ENCODE peak calls at places on chromosomes 12 and 14, in nine cellular contexts. One of them, this sample, is unnamed.

GRCh38 chr14:71319646-71320045 is 412.4 kb downstream of the PCNX1 start:
- DNase-seq in D341Med: peak
- DNase-seq in caudate nucleus: no peak
- DNase-seq in stimulated activated CD8-positive, alpha-beta memory T cell treated with anti-CD3 and anti-CD28 coated beads, Interleukin-12 subunit alpha, Interleukin-12 subunit beta, amount 100 ng/mL, for 1 hour: no peak
- DNase-seq in heart left ventricle: no peak
- DNase-seq in ELR: peak
- DNase-seq in nucleus accumbens: no peak
- DNase-seq in ureter: no peak
- DNase-seq in naive thymus-derived CD8-positive, alpha-beta T cell: no peak
- DNase-seq in this sample: peak

GRCh38 chr12:120290541-120291312 is 976 bp downstream of the RNU4-2 start:
- DNase-seq in D341Med: no peak
- DNase-seq in caudate nucleus: no peak
- DNase-seq in stimulated activated CD8-positive, alpha-beta memory T cell treated with anti-CD3 and anti-CD28 coated beads, Interleukin-12 subunit alpha, Interleukin-12 subunit beta, amount 100 ng/mL, for 1 hour: peak
- DNase-seq in heart left ventricle: no peak
- DNase-seq in ELR: peak
- DNase-seq in nucleus accumbens: peak
- DNase-seq in ureter: no peak
- DNase-seq in naive thymus-derived CD8-positive, alpha-beta T cell: no peak
- DNase-seq in this sample: no peak

GRCh38 chr12:48078901-48079300 is 27.0 kb downstream of the SENP1 start:
- DNase-seq in D341Med: no peak
- DNase-seq in caudate nucleus: no peak
- DNase-seq in stimulated activated CD8-positive, alpha-beta memory T cell treated with anti-CD3 and anti-CD28 coated beads, Interleukin-12 subunit alpha, Interleukin-12 subunit beta, amount 100 ng/mL, for 1 hour: no peak
- DNase-seq in heart left ventricle: no peak
- DNase-seq in ELR: peak
- DNase-seq in nucleus accumbens: no peak
- DNase-seq in ureter: no peak
- DNase-seq in naive thymus-derived CD8-positive, alpha-beta T cell: no peak
- DNase-seq in this sample: peak

GRCh38 chr12:44457465-44457864 is 418.6 kb downstream of the NELL2 start:
- DNase-seq in D341Med: no peak
- DNase-seq in caudate nucleus: no peak
- DNase-seq in stimulated activated CD8-positive, alpha-beta memory T cell treated with anti-CD3 and anti-CD28 coated beads, Interleukin-12 subunit alpha, Interleukin-12 subunit beta, amount 100 ng/mL, for 1 hour: no peak
- DNase-seq in heart left ventricle: no peak
- DNase-seq in ELR: no peak
- DNase-seq in nucleus accumbens: no peak
- DNase-seq in ureter: no peak
- DNase-seq in naive thymus-derived CD8-positive, alpha-beta T cell: no peak
- DNase-seq in this sample: no peak

GRCh38 chr12:49201595-49202295 is 12.9 kb upstream of the TUBA1A start:
- DNase-seq in D341Med: no peak
- DNase-seq in caudate nucleus: no peak
- DNase-seq in stimulated activated CD8-positive, alpha-beta memory T cell treated with anti-CD3 and anti-CD28 coated beads, Interleukin-12 subunit alpha, Interleukin-12 subunit beta, amount 100 ng/mL, for 1 hour: no peak
- DNase-seq in heart left ventricle: no peak
- DNase-seq in ELR: peak
- DNase-seq in nucleus accumbens: no peak
- DNase-seq in ureter: no peak
- DNase-seq in naive thymus-derived CD8-positive, alpha-beta T cell: no peak
- DNase-seq in this sample: no peak

GRCh38 chr12:118183155-118183554 is 47.2 kb downstream of the PEBP1 start:
- DNase-seq in D341Med: no peak
- DNase-seq in caudate nucleus: no peak
- DNase-seq in stimulated activated CD8-positive, alpha-beta memory T cell treated with anti-CD3 and anti-CD28 coated beads, Interleukin-12 subunit alpha, Interleukin-12 subunit beta, amount 100 ng/mL, for 1 hour: no peak
- DNase-seq in heart left ventricle: no peak
- DNase-seq in ELR: no peak
- DNase-seq in nucleus accumbens: no peak
- DNase-seq in ureter: no peak
- DNase-seq in naive thymus-derived CD8-positive, alpha-beta T cell: no peak
- DNase-seq in this sample: no peak

GRCh38 chr12:49565956-49566265 is 2.0 kb downstream of the MCRS1 start:
- DNase-seq in D341Med: peak
- DNase-seq in caudate nucleus: no peak
- DNase-seq in stimulated activated CD8-positive, alpha-beta memory T cell treated with anti-CD3 and anti-CD28 coated beads, Interleukin-12 subunit alpha, Interleukin-12 subunit beta, amount 100 ng/mL, for 1 hour: no peak
- DNase-seq in heart left ventricle: no peak
- DNase-seq in ELR: no peak
- DNase-seq in nucleus accumbens: no peak
- DNase-seq in ureter: no peak
- DNase-seq in naive thymus-derived CD8-positive, alpha-beta T cell: no peak
- DNase-seq in this sample: no peak

GRCh38 chr14:101849125-101849524 is 87.6 kb downstream of the PPP2R5C start:
- DNase-seq in D341Med: no peak
- DNase-seq in caudate nucleus: no peak
- DNase-seq in stimulated activated CD8-positive, alpha-beta memory T cell treated with anti-CD3 and anti-CD28 coated beads, Interleukin-12 subunit alpha, Interleukin-12 subunit beta, amount 100 ng/mL, for 1 hour: no peak
- DNase-seq in heart left ventricle: peak
- DNase-seq in ELR: no peak
- DNase-seq in nucleus accumbens: no peak
- DNase-seq in ureter: no peak
- DNase-seq in naive thymus-derived CD8-positive, alpha-beta T cell: no peak
- DNase-seq in this sample: no peak

GRCh38 chr14:72716471-72716870 is 177.4 kb downstream of the DPF3 start:
- DNase-seq in D341Med: no peak
- DNase-seq in caudate nucleus: no peak
- DNase-seq in stimulated activated CD8-positive, alpha-beta memory T cell treated with anti-CD3 and anti-CD28 coated beads, Interleukin-12 subunit alpha, Interleukin-12 subunit beta, amount 100 ng/mL, for 1 hour: no peak
- DNase-seq in heart left ventricle: no peak
- DNase-seq in ELR: peak
- DNase-seq in nucleus accumbens: no peak
- DNase-seq in ureter: no peak
- DNase-seq in naive thymus-derived CD8-positive, alpha-beta T cell: no peak
- DNase-seq in this sample: no peak

GRCh38 chr12:10031318-10031717 is 836 bp downstream of the CLEC9A start:
- DNase-seq in D341Med: no peak
- DNase-seq in caudate nucleus: no peak
- DNase-seq in stimulated activated CD8-positive, alpha-beta memory T cell treated with anti-CD3 and anti-CD28 coated beads, Interleukin-12 subunit alpha, Interleukin-12 subunit beta, amount 100 ng/mL, for 1 hour: no peak
- DNase-seq in heart left ventricle: no peak
- DNase-seq in ELR: peak
- DNase-seq in nucleus accumbens: no peak
- DNase-seq in ureter: no peak
- DNase-seq in naive thymus-derived CD8-positive, alpha-beta T cell: no peak
- DNase-seq in this sample: no peak

GRCh38 chr12:11862794-11863193 is 207.9 kb upstream of the BCL2L14 start:
- DNase-seq in D341Med: no peak
- DNase-seq in caudate nucleus: no peak
- DNase-seq in stimulated activated CD8-positive, alpha-beta memory T cell treated with anti-CD3 and anti-CD28 coated beads, Interleukin-12 subunit alpha, Interleukin-12 subunit beta, amount 100 ng/mL, for 1 hour: no peak
- DNase-seq in heart left ventricle: no peak
- DNase-seq in ELR: no peak
- DNase-seq in nucleus accumbens: no peak
- DNase-seq in ureter: no peak
- DNase-seq in naive thymus-derived CD8-positive, alpha-beta T cell: no peak
- DNase-seq in this sample: no peak

GRCh38 chr14:105248368-105249174 is at the start of gene BTBD6:
- DNase-seq in D341Med: peak
- DNase-seq in caudate nucleus: peak
- DNase-seq in stimulated activated CD8-positive, alpha-beta memory T cell treated with anti-CD3 and anti-CD28 coated beads, Interleukin-12 subunit alpha, Interleukin-12 subunit beta, amount 100 ng/mL, for 1 hour: peak
- DNase-seq in heart left ventricle: peak
- DNase-seq in ELR: peak
- DNase-seq in nucleus accumbens: peak
- DNase-seq in ureter: peak
- DNase-seq in naive thymus-derived CD8-positive, alpha-beta T cell: peak
- DNase-seq in this sample: peak

GRCh38 chr12:93972411-93973208 is 175.8 kb upstream of the PLXNC1 start:
- DNase-seq in D341Med: no peak
- DNase-seq in caudate nucleus: no peak
- DNase-seq in stimulated activated CD8-positive, alpha-beta memory T cell treated with anti-CD3 and anti-CD28 coated beads, Interleukin-12 subunit alpha, Interleukin-12 subunit beta, amount 100 ng/mL, for 1 hour: no peak
- DNase-seq in heart left ventricle: no peak
- DNase-seq in ELR: peak
- DNase-seq in nucleus accumbens: no peak
- DNase-seq in ureter: no peak
- DNase-seq in naive thymus-derived CD8-positive, alpha-beta T cell: no peak
- DNase-seq in this sample: no peak

GRCh38 chr14:104554088-104554607 is 25.4 kb upstream of the C14orf180 start:
- DNase-seq in D341Med: no peak
- DNase-seq in caudate nucleus: no peak
- DNase-seq in stimulated activated CD8-positive, alpha-beta memory T cell treated with anti-CD3 and anti-CD28 coated beads, Interleukin-12 subunit alpha, Interleukin-12 subunit beta, amount 100 ng/mL, for 1 hour: no peak
- DNase-seq in heart left ventricle: peak
- DNase-seq in ELR: no peak
- DNase-seq in nucleus accumbens: no peak
- DNase-seq in ureter: no peak
- DNase-seq in naive thymus-derived CD8-positive, alpha-beta T cell: peak
- DNase-seq in this sample: no peak

GRCh38 chr14:28761438-28762289 is 4.9 kb upstream of the FOXG1 start:
- DNase-seq in D341Med: no peak
- DNase-seq in caudate nucleus: peak
- DNase-seq in stimulated activated CD8-positive, alpha-beta memory T cell treated with anti-CD3 and anti-CD28 coated beads, Interleukin-12 subunit alpha, Interleukin-12 subunit beta, amount 100 ng/mL, for 1 hour: no peak
- DNase-seq in heart left ventricle: no peak
- DNase-seq in ELR: no peak
- DNase-seq in nucleus accumbens: no peak
- DNase-seq in ureter: no peak
- DNase-seq in naive thymus-derived CD8-positive, alpha-beta T cell: no peak
- DNase-seq in this sample: no peak

GRCh38 chr12:85781751-85782150 is 54.5 kb downstream of the RASSF9 start:
- DNase-seq in D341Med: peak
- DNase-seq in caudate nucleus: no peak
- DNase-seq in stimulated activated CD8-positive, alpha-beta memory T cell treated with anti-CD3 and anti-CD28 coated beads, Interleukin-12 subunit alpha, Interleukin-12 subunit beta, amount 100 ng/mL, for 1 hour: no peak
- DNase-seq in heart left ventricle: no peak
- DNase-seq in ELR: no peak
- DNase-seq in nucleus accumbens: no peak
- DNase-seq in ureter: no peak
- DNase-seq in naive thymus-derived CD8-positive, alpha-beta T cell: no peak
- DNase-seq in this sample: no peak

GRCh38 chr14:72845196-72845595 is 48.7 kb downstream of the DPF3 start:
- DNase-seq in D341Med: no peak
- DNase-seq in caudate nucleus: no peak
- DNase-seq in stimulated activated CD8-positive, alpha-beta memory T cell treated with anti-CD3 and anti-CD28 coated beads, Interleukin-12 subunit alpha, Interleukin-12 subunit beta, amount 100 ng/mL, for 1 hour: no peak
- DNase-seq in heart left ventricle: no peak
- DNase-seq in ELR: no peak
- DNase-seq in nucleus accumbens: no peak
- DNase-seq in ureter: no peak
- DNase-seq in naive thymus-derived CD8-positive, alpha-beta T cell: no peak
- DNase-seq in this sample: no peak

GRCh38 chr12:125889742-125890141 is 824.5 kb downstream of the AACS start:
- DNase-seq in D341Med: no peak
- DNase-seq in caudate nucleus: peak
- DNase-seq in stimulated activated CD8-positive, alpha-beta memory T cell treated with anti-CD3 and anti-CD28 coated beads, Interleukin-12 subunit alpha, Interleukin-12 subunit beta, amount 100 ng/mL, for 1 hour: no peak
- DNase-seq in heart left ventricle: no peak
- DNase-seq in ELR: no peak
- DNase-seq in nucleus accumbens: peak
- DNase-seq in ureter: no peak
- DNase-seq in naive thymus-derived CD8-positive, alpha-beta T cell: no peak
- DNase-seq in this sample: no peak

GRCh38 chr12:118544569-118544968 is 168.2 kb downstream of the SUDS3 start:
- DNase-seq in D341Med: no peak
- DNase-seq in caudate nucleus: no peak
- DNase-seq in stimulated activated CD8-positive, alpha-beta memory T cell treated with anti-CD3 and anti-CD28 coated beads, Interleukin-12 subunit alpha, Interleukin-12 subunit beta, amount 100 ng/mL, for 1 hour: no peak
- DNase-seq in heart left ventricle: no peak
- DNase-seq in ELR: peak
- DNase-seq in nucleus accumbens: no peak
- DNase-seq in ureter: no peak
- DNase-seq in naive thymus-derived CD8-positive, alpha-beta T cell: no peak
- DNase-seq in this sample: peak

GRCh38 chr14:63200767-63201166 is 3.5 kb upstream of the RHOJ start:
- DNase-seq in D341Med: no peak
- DNase-seq in caudate nucleus: no peak
- DNase-seq in stimulated activated CD8-positive, alpha-beta memory T cell treated with anti-CD3 and anti-CD28 coated beads, Interleukin-12 subunit alpha, Interleukin-12 subunit beta, amount 100 ng/mL, for 1 hour: no peak
- DNase-seq in heart left ventricle: peak
- DNase-seq in ELR: peak
- DNase-seq in nucleus accumbens: no peak
- DNase-seq in ureter: no peak
- DNase-seq in naive thymus-derived CD8-positive, alpha-beta T cell: no peak
- DNase-seq in this sample: peak

GRCh38 chr12:80412343-80412953 is 31.6 kb upstream of the PTPRQ start:
- DNase-seq in D341Med: peak
- DNase-seq in caudate nucleus: no peak
- DNase-seq in stimulated activated CD8-positive, alpha-beta memory T cell treated with anti-CD3 and anti-CD28 coated beads, Interleukin-12 subunit alpha, Interleukin-12 subunit beta, amount 100 ng/mL, for 1 hour: no peak
- DNase-seq in heart left ventricle: no peak
- DNase-seq in ELR: peak
- DNase-seq in nucleus accumbens: no peak
- DNase-seq in ureter: no peak
- DNase-seq in naive thymus-derived CD8-positive, alpha-beta T cell: no peak
- DNase-seq in this sample: peak

GRCh38 chr12:93784339-93785086 is 107.3 kb downstream of the CRADD start:
- DNase-seq in D341Med: peak
- DNase-seq in caudate nucleus: no peak
- DNase-seq in stimulated activated CD8-positive, alpha-beta memory T cell treated with anti-CD3 and anti-CD28 coated beads, Interleukin-12 subunit alpha, Interleukin-12 subunit beta, amount 100 ng/mL, for 1 hour: no peak
- DNase-seq in heart left ventricle: peak
- DNase-seq in ELR: peak
- DNase-seq in nucleus accumbens: peak
- DNase-seq in ureter: peak
- DNase-seq in naive thymus-derived CD8-positive, alpha-beta T cell: no peak
- DNase-seq in this sample: no peak

GRCh38 chr14:99605299-99605961 is 1.4 kb upstream of the CCDC85C start:
- DNase-seq in D341Med: peak
- DNase-seq in caudate nucleus: peak
- DNase-seq in stimulated activated CD8-positive, alpha-beta memory T cell treated with anti-CD3 and anti-CD28 coated beads, Interleukin-12 subunit alpha, Interleukin-12 subunit beta, amount 100 ng/mL, for 1 hour: peak
- DNase-seq in heart left ventricle: peak
- DNase-seq in ELR: peak
- DNase-seq in nucleus accumbens: peak
- DNase-seq in ureter: peak
- DNase-seq in naive thymus-derived CD8-positive, alpha-beta T cell: peak
- DNase-seq in this sample: peak

GRCh38 chr12:12786716-12787601 is 1.5 kb downstream of the APOLD1 start:
- DNase-seq in D341Med: peak
- DNase-seq in caudate nucleus: peak
- DNase-seq in stimulated activated CD8-positive, alpha-beta memory T cell treated with anti-CD3 and anti-CD28 coated beads, Interleukin-12 subunit alpha, Interleukin-12 subunit beta, amount 100 ng/mL, for 1 hour: peak
- DNase-seq in heart left ventricle: peak
- DNase-seq in ELR: peak
- DNase-seq in nucleus accumbens: peak
- DNase-seq in ureter: peak
- DNase-seq in naive thymus-derived CD8-positive, alpha-beta T cell: peak
- DNase-seq in this sample: peak

GRCh38 chr14:67784244-67784823 is 32.1 kb downstream of the ZFYVE26 start:
- DNase-seq in D341Med: no peak
- DNase-seq in caudate nucleus: no peak
- DNase-seq in stimulated activated CD8-positive, alpha-beta memory T cell treated with anti-CD3 and anti-CD28 coated beads, Interleukin-12 subunit alpha, Interleukin-12 subunit beta, amount 100 ng/mL, for 1 hour: no peak
- DNase-seq in heart left ventricle: no peak
- DNase-seq in ELR: no peak
- DNase-seq in nucleus accumbens: no peak
- DNase-seq in ureter: no peak
- DNase-seq in naive thymus-derived CD8-positive, alpha-beta T cell: no peak
- DNase-seq in this sample: no peak

GRCh38 chr14:103744621-103745395 is 29.2 kb downstream of the ZFYVE21 start:
- DNase-seq in D341Med: no peak
- DNase-seq in caudate nucleus: no peak
- DNase-seq in stimulated activated CD8-positive, alpha-beta memory T cell treated with anti-CD3 and anti-CD28 coated beads, Interleukin-12 subunit alpha, Interleukin-12 subunit beta, amount 100 ng/mL, for 1 hour: no peak
- DNase-seq in heart left ventricle: no peak
- DNase-seq in ELR: no peak
- DNase-seq in nucleus accumbens: no peak
- DNase-seq in ureter: peak
- DNase-seq in naive thymus-derived CD8-positive, alpha-beta T cell: no peak
- DNase-seq in this sample: no peak

This sample was measured in RWPE1.